ENCODE peak calls at places on chromosomes 1 and 21, in ten cellular contexts. B, O, V, Y, X, C, G, T, E and L are unnamed samples.

GRCh38 chr1:51833700-51834099 is 44.8 kb downstream of the NRDC start:
- DNase-seq in V (no peak), O (no peak), B (no peak), Y (peak), G (no peak), X (no peak), T (no peak), E (no peak), C (no peak), L (no peak)

GRCh38 chr1:116933586-116934515 is 24.1 kb downstream of the PTGFRN start:
- DNase-seq in E (no peak), T (no peak), O (no peak), V (no peak), G (no peak), B (no peak), C (no peak), Y (no peak), X (no peak), L (no peak)

GRCh38 chr1:91345395-91346005 is 59.1 kb downstream of the HFM1 start:
- DNase-seq in Y (no peak), X (no peak), O (no peak), B (no peak), G (no peak), V (no peak), E (no peak), T (no peak), C (no peak), L (no peak)

GRCh38 chr1:58992643-58993042 is 208.8 kb upstream of the JUN start:
- DNase-seq in B (no peak), E (no peak), O (no peak), C (no peak), V (no peak), G (no peak), T (no peak), Y (no peak), X (no peak), L (no peak)

GRCh38 chr1:43883321-43883720 is 50.3 kb upstream of the ARTN start:
- DNase-seq in B (no peak), X (no peak), T (no peak), E (no peak), V (no peak), G (no peak), C (no peak), Y (no peak), O (no peak), L (peak)

GRCh38 chr1:41704189-41704588 is 214.5 kb downstream of the HIVEP3 start:
- DNase-seq in B (no peak), O (no peak), T (no peak), C (no peak), V (no peak), G (no peak), E (no peak), X (no peak), Y (no peak), L (no peak)

GRCh38 chr21:45001134-45002095 is 61.6 kb downstream of the SLX9 start:
- DNase-seq in G (no peak), O (peak), V (peak), X (no peak), T (no peak), B (no peak), C (no peak), Y (peak), E (no peak), L (no peak)

GRCh38 chr21:43734131-43734634 is 15.3 kb downstream of the PDXK start:
- DNase-seq in Y (no peak), T (no peak), G (no peak), O (no peak), B (no peak), E (no peak), V (no peak), C (no peak), X (no peak), L (no peak)

GRCh38 chr1:70490153-70490552 is 79.1 kb downstream of the CTH start:
- DNase-seq in T (no peak), B (no peak), E (no peak), C (no peak), X (no peak), O (no peak), Y (no peak), V (no peak), G (no peak), L (no peak)

GRCh38 chr1:58898739-58899580 is 115.1 kb upstream of the JUN start:
- DNase-seq in C (no peak), V (no peak), Y (no peak), T (no peak), E (peak), G (no peak), X (peak), B (no peak), O (no peak), L (no peak)

GRCh38 chr1:187928288-187928687 is 1099.5 kb downstream of the PLA2G4A start:
- DNase-seq in O (peak), X (peak), Y (peak), T (no peak), G (no peak), B (no peak), C (no peak), V (peak), E (no peak), L (no peak)